ENCODE peak calls at places on chromosomes 11 and 22, in four cellular contexts. G, D, S and B are unnamed samples.

GRCh38 chr11:47571895-47572294 is 6.5 kb downstream of the PTPMT1 start:
- DNase-seq in G (no peak), D (peak), S (peak), B (no peak)

GRCh38 chr22:27636716-27637503 is 164.6 kb downstream of the MN1 start:
- DNase-seq in G (no peak), D (no peak), S (no peak), B (no peak)

GRCh38 chr11:73195191-73196007 is 22.7 kb upstream of the P2RY2 start:
- DNase-seq in G (no peak), D (peak), S (peak), B (no peak)

GRCh38 chr22:46415816-46416536 is 80.5 kb downstream of the TRMU start:
- DNase-seq in G (no peak), D (no peak), S (no peak), B (no peak)

GRCh38 chr11:17351510-17352176 is at the start of gene NCR3LG1:
- DNase-seq in G (no peak), D (no peak), S (no peak), B (peak)

GRCh38 chr22:44893731-44894080 is 116.1 kb downstream of the PHF21B start:
- DNase-seq in G (peak), D (no peak), S (no peak), B (no peak)

GRCh38 chr11:64353101-64353738 is 5.7 kb upstream of the RPS6KA4 start:
- DNase-seq in G (no peak), D (no peak), S (no peak), B (no peak)

GRCh38 chr22:19886605-19887250 is 32.1 kb upstream of the GNB1L start:
- DNase-seq in G (no peak), D (peak), S (no peak), B (peak)

GRCh38 chr11:6856871-6857270 is 6.0 kb upstream of the OR10A2 start:
- DNase-seq in G (no peak), D (no peak), S (no peak), B (no peak)

GRCh38 chr11:107591446-107592236 is 694 bp downstream of the ELMOD1 start:
- DNase-seq in G (no peak), D (no peak), S (no peak), B (no peak)

GRCh38 chr11:83544871-83545270 is 258.7 kb upstream of the CCDC90B start:
- DNase-seq in G (no peak), D (no peak), S (no peak), B (no peak)

GRCh38 chr11:36672815-36673450 is 74.9 kb upstream of the RAG2 start:
- DNase-seq in G (no peak), D (peak), S (no peak), B (no peak)

GRCh38 chr11:113579292-113579940 is 104.2 kb upstream of the DRD2 start:
- DNase-seq in G (peak), D (no peak), S (no peak), B (no peak)

GRCh38 chr22:26744892-26745808 is 87.8 kb downstream of the MIAT start:
- DNase-seq in G (no peak), D (no peak), S (no peak), B (no peak)

GRCh38 chr11:112828433-112828832 is 132.8 kb upstream of the NCAM1 start:
- DNase-seq in G (no peak), D (no peak), S (no peak), B (no peak)

GRCh38 chr22:50422046-50422445 is 52.8 kb downstream of the SBF1 start:
- DNase-seq in G (no peak), D (no peak), S (no peak), B (no peak)

GRCh38 chr11:62842171-62842717 is 2.9 kb upstream of the WDR74 start:
- DNase-seq in G (no peak), D (no peak), S (no peak), B (no peak)

GRCh38 chr11:27354359-27354965 is 8.6 kb downstream of the CCDC34 start:
- DNase-seq in G (no peak), D (no peak), S (no peak), B (no peak)

GRCh38 chr11:104254347-104254746 is 90.4 kb upstream of the PDGFD start:
- DNase-seq in G (no peak), D (peak), S (peak), B (no peak)

GRCh38 chr11:106216281-106216680 is 138.8 kb downstream of the AASDHPPT start:
- DNase-seq in G (no peak), D (no peak), S (no peak), B (no peak)

GRCh38 chr11:6568191-6568918 is 35.1 kb downstream of the RRP8 start:
- DNase-seq in G (no peak), D (peak), S (peak), B (no peak)

GRCh38 chr22:35257002-35257320 is 332 bp upstream of the HMGXB4 start:
- DNase-seq in G (no peak), D (no peak), S (no peak), B (no peak)

GRCh38 chr11:96342131-96342970 is 644 bp downstream of the MAML2 start:
- DNase-seq in G (no peak), D (no peak), S (no peak), B (no peak)

GRCh38 chr11:74019860-74020259 is 11.0 kb upstream of the UCP3 start:
- DNase-seq in G (no peak), D (no peak), S (no peak), B (no peak)

GRCh38 chr11:19817265-19817851 is 104.7 kb downstream of the NAV2 start:
- DNase-seq in G (no peak), D (no peak), S (no peak), B (no peak)

GRCh38 chr11:102478660-102479245 is 26.2 kb upstream of the TMEM123 start:
- DNase-seq in G (no peak), D (no peak), S (no peak), B (no peak)

GRCh38 chr11:118306556-118306955 is 2.0 kb downstream of the CD3E start:
- DNase-seq in G (no peak), D (no peak), S (no peak), B (no peak)

GRCh38 chr11:31847761-31848160 is 36.6 kb upstream of the PAX6 start:
- DNase-seq in G (no peak), D (no peak), S (no peak), B (no peak)

GRCh38 chr22:42451499-42452145 is 19.4 kb upstream of the NFAM1 start:
- DNase-seq in G (no peak), D (no peak), S (no peak), B (no peak)

GRCh38 chr11:15170170-15170569 is 55.4 kb downstream of the INSC start:
- DNase-seq in G (no peak), D (no peak), S (no peak), B (no peak)

GRCh38 chr22:37226087-37226486 is 13.8 kb upstream of the SSTR3 start:
- DNase-seq in G (no peak), D (no peak), S (no peak), B (no peak)

GRCh38 chr11:723120-723883 is 17.3 kb downstream of the EPS8L2 start:
- DNase-seq in G (no peak), D (no peak), S (no peak), B (peak)